ENCODE peak calls at places on chromosomes 7 and 10, in nine cellular contexts. U, D, R, Q, J, F, G, B and S are unnamed samples.

GRCh38 chr7:138521837-138522461 is 61.9 kb downstream of the TRIM24 start:
- DNase-seq in G (no peak), B (no peak), F (no peak), D (no peak), R (no peak), Q (no peak), U (no peak), J (no peak), S (no peak)

GRCh38 chr10:3774814-3775670 is 10.0 kb downstream of the KLF6 start:
- DNase-seq in F (peak), D (peak), R (no peak), B (no peak), Q (no peak), U (no peak), J (peak), G (peak), S (no peak)

GRCh38 chr10:114821293-114821914 is at the start of gene FHIP2A:
- DNase-seq in F (peak), R (peak), B (peak), G (peak), J (peak), D (peak), Q (peak), U (peak), S (peak)

GRCh38 chr7:105664816-105665525 is 83.7 kb upstream of the EFCAB10 start:
- DNase-seq in D (peak), B (no peak), R (peak), G (peak), Q (peak), J (peak), U (peak), F (peak), S (no peak)

GRCh38 chr10:16491933-16492332 is 29.7 kb downstream of the C1QL3 start:
- DNase-seq in B (no peak), R (peak), G (no peak), J (no peak), D (no peak), Q (peak), F (no peak), U (no peak), S (no peak)

GRCh38 chr7:26472971-26473370 is 181.3 kb downstream of the SNX10 start:
- DNase-seq in J (no peak), G (no peak), D (no peak), B (no peak), Q (no peak), R (no peak), F (no peak), U (no peak), S (no peak)

GRCh38 chr10:16832351-16833080 is 15.3 kb upstream of the RSU1 start:
- DNase-seq in U (no peak), F (peak), J (no peak), D (peak), B (no peak), G (no peak), R (no peak), Q (no peak), S (no peak)

GRCh38 chr10:113335603-113336002 is 217.2 kb upstream of the HABP2 start:
- DNase-seq in B (no peak), G (no peak), R (no peak), J (no peak), Q (no peak), U (no peak), F (no peak), D (peak), S (no peak)

GRCh38 chr7:139828880-139829653 is at the start of gene TBXAS1:
- DNase-seq in Q (no peak), B (peak), J (no peak), F (peak), G (peak), D (no peak), R (no peak), U (no peak), S (no peak)

GRCh38 chr7:114148779-114149178 is 230.0 kb upstream of the PPP1R3A start:
- DNase-seq in R (no peak), G (no peak), U (no peak), J (no peak), D (no peak), B (no peak), Q (no peak), F (no peak), S (no peak)

GRCh38 chr7:19321925-19322470 is 176.8 kb upstream of the FERD3L start:
- DNase-seq in D (no peak), U (no peak), J (no peak), F (no peak), R (no peak), Q (no peak), B (no peak), G (no peak), S (no peak)

GRCh38 chr7:75565129-75565528 is 73.0 kb downstream of the SPDYE5 start:
- DNase-seq in R (no peak), D (peak), F (peak), J (no peak), G (peak), U (peak), B (no peak), Q (peak), S (no peak)

GRCh38 chr10:75209325-75210192 is 1.0 kb upstream of the VDAC2 start:
- DNase-seq in R (no peak), J (no peak), Q (peak), G (peak), D (peak), B (peak), F (peak), U (no peak), S (peak)

GRCh38 chr10:130743751-130744191 is 567.8 kb downstream of the TCERG1L start:
- DNase-seq in Q (no peak), R (no peak), G (no peak), D (no peak), U (no peak), F (no peak), B (no peak), J (no peak), S (no peak)

GRCh38 chr7:90804370-90804769 is 208.2 kb downstream of the CDK14 start:
- DNase-seq in B (no peak), R (no peak), J (no peak), D (peak), U (no peak), F (no peak), G (no peak), Q (no peak), S (no peak)

GRCh38 chr7:129949292-129950133 is 3.2 kb downstream of the UBE2H start:
- DNase-seq in R (peak), D (peak), G (peak), U (peak), F (peak), J (peak), Q (peak), B (peak), S (peak)

GRCh38 chr7:111235709-111236108 is 144.8 kb downstream of the LRRN3 start:
- DNase-seq in F (no peak), J (no peak), D (no peak), R (no peak), G (no peak), U (no peak), Q (no peak), B (no peak), S (no peak)

GRCh38 chr10:102917962-102918816 is at the start of gene CNNM2:
- DNase-seq in R (peak), G (peak), U (peak), Q (peak), J (peak), F (peak), B (peak), D (peak), S (peak)

DNA sequence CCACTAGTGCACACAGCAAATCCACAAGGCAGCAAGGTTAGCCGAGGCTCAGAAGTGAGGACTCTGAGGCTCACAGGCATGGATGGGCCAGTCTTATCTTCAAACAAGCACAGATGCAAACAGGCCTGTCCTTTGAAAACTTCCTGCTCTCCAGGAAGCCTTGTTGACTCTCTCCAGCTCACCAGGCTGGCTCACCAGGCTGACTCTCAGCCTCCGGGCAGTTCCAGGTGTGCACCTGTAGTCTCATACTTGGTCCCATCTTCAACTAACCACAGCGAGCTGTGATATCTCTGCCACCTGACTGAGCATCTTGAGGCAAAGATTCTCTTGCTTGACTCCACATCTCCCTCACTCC is 173.9 kb upstream of the ZMIZ1 start:
- DNase-seq in Q (no peak), U (no peak), R (no peak), D (no peak), G (peak), J (no peak), B (no peak), F (peak), S (no peak)
- TF ChIP-seq EZH2phosphoT487 in Q (no peak), U (no peak), R (no peak), D (no peak), G (no peak), J (no peak), B (no peak), F (no peak), S (no peak)

GRCh38 chr7:98771519-98772241 is 98.1 kb downstream of the TMEM130 start:
- DNase-seq in F (no peak), Q (no peak), J (no peak), B (peak), D (peak), R (peak), G (peak), U (peak), S (peak)
- H3K4me3 ChIP-seq in F (no peak), Q (no peak), J (no peak), B (no peak), D (no peak), R (peak), G (no peak), U (peak), S (no peak)

GRCh38 chr7:127935847-127936376 is 95.3 kb downstream of the LRRC4 start:
- DNase-seq in G (no peak), Q (no peak), U (no peak), J (no peak), F (no peak), B (peak), D (no peak), R (no peak), S (no peak)
- TF ChIP-seq EZH2phosphoT487 in G (no peak), Q (no peak), U (no peak), J (no peak), F (no peak), B (no peak), D (no peak), R (no peak), S (no peak)

DNA sequence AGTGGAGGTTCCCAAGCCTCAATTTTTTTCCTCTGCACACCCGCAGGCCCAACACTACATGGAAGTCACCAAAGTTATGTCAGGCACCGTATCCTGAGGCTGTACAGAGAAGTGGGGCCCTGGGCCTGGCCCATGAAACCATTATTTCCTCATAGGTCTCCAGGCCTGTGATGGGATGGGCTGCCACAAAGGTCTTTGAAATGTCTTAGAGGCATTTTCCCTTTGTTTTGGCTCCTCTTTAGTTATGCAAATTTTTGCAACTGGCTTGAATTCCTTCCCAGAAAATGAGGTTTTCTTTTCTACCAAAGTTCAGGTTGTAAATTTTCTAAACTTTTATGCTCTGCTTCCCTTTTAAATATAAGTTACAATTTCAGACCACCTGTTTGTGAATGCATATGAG is 365.2 kb downstream of the HGF start:
- DNase-seq in D (no peak), F (no peak), Q (no peak), R (no peak), G (no peak), B (no peak), U (peak), J (no peak), S (no peak)
- H3K4me3 ChIP-seq in D (no peak), F (no peak), Q (no peak), R (no peak), G (no peak), B (no peak), U (no peak), J (no peak), S (no peak)

GRCh38 chr7:27651702-27652101 is 11.0 kb downstream of the HIBADH start:
- DNase-seq in J (no peak), D (no peak), F (peak), B (no peak), U (no peak), Q (no peak), R (no peak), G (no peak), S (no peak)
- TF ChIP-seq EZH2phosphoT487 in J (no peak), D (no peak), F (no peak), B (no peak), U (no peak), Q (no peak), R (no peak), G (no peak), S (no peak)

DNA sequence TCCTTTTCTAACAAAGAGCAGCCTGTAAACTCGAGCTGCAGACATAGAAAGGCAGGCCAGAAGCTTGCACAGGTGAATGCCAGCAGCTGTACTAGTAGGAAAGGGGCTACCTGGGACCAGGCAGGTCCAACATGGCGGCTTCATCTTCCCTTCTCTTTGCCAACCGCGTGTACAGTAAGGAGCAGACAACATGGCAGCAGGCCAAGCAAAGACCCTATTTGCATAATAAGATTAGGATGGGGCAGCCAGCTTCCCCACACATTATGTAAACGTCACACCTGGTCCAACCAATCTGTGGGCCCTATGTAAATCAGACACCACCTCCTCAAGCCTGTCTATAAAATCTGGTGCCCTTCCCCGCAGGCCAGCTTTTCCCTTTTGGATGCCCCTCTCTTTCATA is 1186.5 kb upstream of the AUTS2 start:
- DNase-seq in B (no peak), U (no peak), D (no peak), F (no peak), G (no peak), J (no peak), R (no peak), Q (peak), S (no peak)
- H3K4me3 ChIP-seq in B (no peak), U (no peak), D (no peak), F (no peak), G (no peak), J (no peak), R (no peak), Q (no peak), S (no peak)

DNA sequence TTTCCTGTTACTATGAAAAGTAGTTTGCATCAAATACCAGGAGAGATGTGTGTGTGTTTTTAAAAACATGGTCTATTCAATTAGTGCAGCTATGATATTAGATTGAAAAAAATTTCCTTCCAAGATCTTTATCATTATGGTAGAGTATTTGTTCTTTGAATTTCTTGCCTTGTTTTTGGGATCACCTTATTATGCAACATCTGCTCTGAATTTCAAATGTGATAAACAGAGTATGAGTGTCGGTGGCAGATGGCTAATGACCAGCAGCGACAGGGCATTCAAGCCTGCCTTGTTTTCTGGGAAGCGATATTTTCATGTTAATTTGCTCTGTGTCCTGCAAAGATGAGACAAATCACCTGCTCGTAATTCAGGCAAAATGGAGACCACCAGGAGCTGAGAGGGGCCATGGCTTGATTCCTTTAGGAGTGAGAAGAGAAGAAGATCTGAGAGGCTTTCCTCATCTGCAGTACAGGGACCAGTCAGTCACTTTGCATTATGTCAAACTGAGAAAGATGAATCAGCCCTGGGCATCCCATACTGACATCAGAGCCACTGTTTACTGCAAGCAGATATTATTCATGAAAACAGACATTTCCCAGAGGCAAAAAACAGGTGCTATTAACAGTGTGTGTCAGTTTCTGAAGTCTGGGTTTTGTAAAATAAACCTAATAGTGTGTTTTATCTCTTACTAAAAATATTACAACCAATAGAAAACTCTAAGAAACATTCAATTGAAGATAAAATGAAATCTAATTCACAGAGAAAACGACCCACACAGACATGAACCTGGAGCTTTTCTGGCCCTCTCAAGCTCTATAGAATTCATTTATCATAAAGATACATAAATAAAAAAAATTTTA is 67.6 kb downstream of the CDK6 start:
- DNase-seq in D (peak), G (no peak), J (no peak), B (peak), U (peak), F (peak), R (no peak), Q (peak), S (peak)
- TF ChIP-seq EZH2phosphoT487 in D (no peak), G (no peak), J (no peak), B (no peak), U (no peak), F (no peak), R (no peak), Q (no peak), S (no peak)

GRCh38 chr7:2523941-2524807 is 4.6 kb downstream of the LFNG start:
- DNase-seq in F (peak), G (peak), B (no peak), Q (peak), R (peak), J (peak), D (peak), U (peak), S (peak)
- H3K4me3 ChIP-seq in F (peak), G (no peak), B (no peak), Q (no peak), R (peak), J (peak), D (no peak), U (peak), S (no peak)